ENCODE peak calls at places on chromosomes 13 and 19, in four cellular contexts. One of them, this sample, is unnamed.

GRCh38 chr13:31053098-31053497 is 108.6 kb downstream of the HSPH1 start:
- DNase-seq in small intestine: no peak
- DNase-seq in colonic mucosa: no peak
- DNase-seq in K562: no peak
- DNase-seq in this sample: no peak

GRCh38 chr13:61423879-61424278 is 8.2 kb upstream of the PCDH20 start:
- DNase-seq in colonic mucosa: no peak
- DNase-seq in small intestine: no peak
- DNase-seq in K562: no peak
- DNase-seq in this sample: no peak

GRCh38 chr19:39406656-39407393 is at the start of gene ZFP36:
- DNase-seq in colonic mucosa: peak; percentile 95
- DNase-seq in small intestine: peak; percentile 86
- DNase-seq in K562: peak; percentile 89
- DNase-seq in this sample: peak; percentile 96

GRCh38 chr13:32009362-32009761 is 22.2 kb upstream of the FRY start:
- DNase-seq in K562: no peak
- DNase-seq in colonic mucosa: no peak
- DNase-seq in small intestine: no peak
- DNase-seq in this sample: no peak

GRCh38 chr13:95643471-95643813 is 1.1 kb downstream of the DZIP1 start:
- DNase-seq in K562: no peak
- DNase-seq in small intestine: no peak
- DNase-seq in colonic mucosa: no peak
- DNase-seq in this sample: no peak

GRCh38 chr13:90545070-90545840 is 802.2 kb upstream of the MIR17HG start:
- DNase-seq in colonic mucosa: no peak
- DNase-seq in small intestine: peak; percentile 5
- DNase-seq in K562: no peak
- DNase-seq in this sample: no peak

GRCh38 chr13:33676700-33677048 is 141.3 kb upstream of the RFC3 start:
- DNase-seq in small intestine: peak; percentile 84
- DNase-seq in K562: no peak
- DNase-seq in colonic mucosa: peak; percentile 70
- DNase-seq in this sample: no peak

GRCh38 chr19:37519890-37520289 is 13.2 kb downstream of the ZNF793 start:
- DNase-seq in K562: no peak
- DNase-seq in colonic mucosa: no peak
- DNase-seq in small intestine: no peak
- DNase-seq in this sample: no peak

GRCh38 chr13:81874681-81875661 is 1534.0 kb upstream of the SPRY2 start:
- DNase-seq in small intestine: peak; percentile 2
- DNase-seq in K562: no peak
- DNase-seq in colonic mucosa: no peak
- DNase-seq in this sample: peak; percentile 36

GRCh38 chr13:110017379-110017778 is 231.0 kb upstream of the IRS2 start:
- DNase-seq in colonic mucosa: no peak
- DNase-seq in K562: no peak
- DNase-seq in small intestine: no peak
- DNase-seq in this sample: peak; percentile 26

GRCh38 chr19:38650180-38650775 is 2.8 kb downstream of the ACTN4 start:
- DNase-seq in colonic mucosa: peak; percentile 69
- DNase-seq in K562: no peak
- DNase-seq in small intestine: peak; percentile 83
- DNase-seq in this sample: peak; percentile 41

GRCh38 chr13:50127017-50127725 is 111.9 kb downstream of the KCNRG start:
- DNase-seq in colonic mucosa: peak; percentile 52
- DNase-seq in small intestine: peak; percentile 72
- DNase-seq in K562: no peak
- DNase-seq in this sample: peak; percentile 76

GRCh38 chr19:29687897-29688728 is 22.9 kb downstream of the PLEKHF1 start:
- DNase-seq in K562: peak; percentile 40
- DNase-seq in small intestine: no peak
- DNase-seq in colonic mucosa: no peak
- DNase-seq in this sample: no peak

GRCh38 chr19:54461201-54462071 is 2.1 kb downstream of the LENG9 start:
- DNase-seq in colonic mucosa: peak; percentile 32
- DNase-seq in small intestine: peak; percentile 15
- DNase-seq in K562: no peak
- DNase-seq in this sample: peak; percentile 34

GRCh38 chr19:33124207-33125098 is 7.5 kb upstream of the WDR88 start:
- DNase-seq in colonic mucosa: no peak
- DNase-seq in K562: peak; percentile 84
- DNase-seq in small intestine: no peak
- DNase-seq in this sample: no peak

GRCh38 chr19:5017235-5017634 is 48.3 kb downstream of the KDM4B start:
- DNase-seq in small intestine: no peak
- DNase-seq in K562: no peak
- DNase-seq in colonic mucosa: no peak
- DNase-seq in this sample: no peak

GRCh38 chr19:35363711-35364425 is 5.6 kb downstream of the FFAR3 start:
- DNase-seq in small intestine: no peak
- DNase-seq in K562: no peak
- DNase-seq in colonic mucosa: no peak
- DNase-seq in this sample: peak; percentile 36

GRCh38 chr13:80022146-80022545 is 318.8 kb downstream of the SPRY2 start:
- DNase-seq in K562: no peak
- DNase-seq in small intestine: no peak
- DNase-seq in colonic mucosa: no peak
- DNase-seq in this sample: no peak

GRCh38 chr19:1070931-1071791 is 4.2 kb downstream of the ARHGAP45 start:
- DNase-seq in colonic mucosa: no peak
- DNase-seq in small intestine: no peak
- DNase-seq in K562: no peak
- DNase-seq in this sample: peak; percentile 95

GRCh38 chr19:29467824-29468401 is 57.9 kb upstream of the VSTM2B start:
- DNase-seq in K562: peak; percentile 44
- DNase-seq in colonic mucosa: no peak
- DNase-seq in small intestine: peak; percentile 1
- DNase-seq in this sample: peak; percentile 47

GRCh38 chr19:46759817-46760333 is 13.6 kb upstream of the STRN4 start:
- DNase-seq in K562: no peak
- DNase-seq in small intestine: no peak
- DNase-seq in colonic mucosa: no peak
- DNase-seq in this sample: peak; percentile 46

GRCh38 chr19:54390942-54391577 is 24.2 kb upstream of the TTYH1 start:
- DNase-seq in small intestine: peak; percentile 56
- DNase-seq in colonic mucosa: peak; percentile 51
- DNase-seq in K562: peak; percentile 41
- DNase-seq in this sample: peak; percentile 82

GRCh38 chr13:86932935-86933334 is 738.2 kb upstream of the SLITRK5 start:
- DNase-seq in small intestine: no peak
- DNase-seq in K562: no peak
- DNase-seq in colonic mucosa: no peak
- DNase-seq in this sample: peak; percentile 20

GRCh38 chr19:37309834-37310575 is 60.9 kb upstream of the ZNF527 start:
- DNase-seq in small intestine: peak; percentile 10
- DNase-seq in K562: no peak
- DNase-seq in colonic mucosa: no peak
- DNase-seq in this sample: peak; percentile 40

GRCh38 chr19:51903192-51903591 is 1.6 kb downstream of the ZNF649 start:
- DNase-seq in colonic mucosa: no peak
- DNase-seq in small intestine: no peak
- DNase-seq in K562: no peak
- DNase-seq in this sample: peak; percentile 18
- H3K4me3 ChIP-seq in colonic mucosa: no peak overlapping the region
- H3K4me3 ChIP-seq in small intestine: no peak overlapping the region
- H3K4me3 ChIP-seq in K562: peak overlapping the region; percentile 62
- H3K4me3 ChIP-seq in this sample: peak overlapping the region; percentile 0

DNA sequence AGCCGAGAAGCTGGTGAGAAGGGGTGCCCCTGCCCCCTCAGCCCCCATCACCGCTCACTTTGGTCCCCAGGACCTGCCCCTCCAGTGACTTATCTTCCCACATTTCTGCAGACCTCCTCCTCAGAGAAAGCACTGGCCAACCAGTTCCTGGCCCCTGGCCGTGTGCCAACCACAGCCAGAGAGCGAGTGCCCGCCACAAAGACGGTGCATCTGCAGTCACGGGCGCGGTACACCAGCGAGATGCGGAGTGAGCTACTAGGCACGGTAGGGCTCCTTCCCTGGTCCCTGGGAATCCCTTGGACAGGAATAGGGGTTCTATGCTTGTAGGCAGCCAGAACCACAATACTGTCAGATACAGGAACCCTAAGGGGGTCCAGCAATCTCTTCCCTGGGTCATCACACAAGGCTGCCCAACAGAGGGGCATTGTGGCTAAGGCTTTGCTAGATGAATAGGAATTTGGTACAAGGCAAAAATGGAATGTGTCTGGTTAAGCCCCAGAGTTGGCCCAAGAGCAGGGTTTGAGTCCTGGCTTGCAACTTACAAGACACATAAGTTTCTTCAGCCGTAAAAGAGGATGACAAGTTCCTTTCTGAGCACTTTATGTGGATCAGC is 1.0 kb downstream of the USE1 start:
- DNase-seq in K562: no peak
- DNase-seq in colonic mucosa: no peak
- DNase-seq in small intestine: no peak
- DNase-seq in this sample: peak; percentile 28
- H3K4me3 ChIP-seq in K562: peak overlapping the region; percentile 68
- H3K4me3 ChIP-seq in colonic mucosa: peak overlapping the region; percentile 51
- H3K4me3 ChIP-seq in small intestine: no peak overlapping the region
- H3K4me3 ChIP-seq in this sample: peak overlapping the region; percentile 62

GRCh38 chr13:46654956-46655726 is 102.2 kb downstream of the LRCH1 start:
- DNase-seq in small intestine: peak; percentile 60
- DNase-seq in colonic mucosa: no peak
- DNase-seq in K562: no peak
- DNase-seq in this sample: no peak

GRCh38 chr13:46659413-46660065 is 106.6 kb downstream of the LRCH1 start:
- DNase-seq in K562: no peak
- DNase-seq in colonic mucosa: peak; percentile 61
- DNase-seq in small intestine: peak; percentile 90
- DNase-seq in this sample: no peak

GRCh38 chr13:46655727-46656180 is 102.8 kb downstream of the LRCH1 start:
- DNase-seq in colonic mucosa: peak; percentile 38
- DNase-seq in K562: no peak
- DNase-seq in small intestine: no peak
- DNase-seq in this sample: no peak

GRCh38 chr13:46660408-46660807 is 107.4 kb downstream of the LRCH1 start:
- DNase-seq in K562: no peak
- DNase-seq in colonic mucosa: no peak
- DNase-seq in small intestine: no peak
- DNase-seq in this sample: no peak

DNA sequence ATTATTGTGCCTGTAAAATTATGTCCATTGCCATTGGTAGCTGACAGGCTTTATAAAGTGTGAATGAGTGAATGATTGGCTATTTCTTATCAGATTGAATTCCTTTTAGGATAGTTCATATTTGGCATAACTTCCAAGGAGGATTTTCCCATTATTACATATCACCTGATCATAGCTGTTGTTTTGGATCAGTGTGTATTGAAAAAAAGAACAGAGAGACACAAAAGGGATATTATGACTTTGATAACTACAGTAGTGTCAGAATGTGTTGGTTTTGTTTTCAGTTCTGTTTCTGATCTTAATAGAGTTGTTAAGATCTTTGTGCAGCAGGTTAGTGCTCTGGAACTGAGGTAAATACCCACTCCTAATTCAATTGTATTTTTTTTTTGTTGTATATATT is 103.8 kb downstream of the LRCH1 start:
- DNase-seq in colonic mucosa: no peak
- DNase-seq in K562: no peak
- DNase-seq in small intestine: no peak
- DNase-seq in this sample: no peak
- H3K4me3 ChIP-seq in colonic mucosa: no peak overlapping the region
- H3K4me3 ChIP-seq in K562: no peak overlapping the region
- H3K4me3 ChIP-seq in small intestine: no peak overlapping the region
- H3K4me3 ChIP-seq in this sample: no peak overlapping the region

DNA sequence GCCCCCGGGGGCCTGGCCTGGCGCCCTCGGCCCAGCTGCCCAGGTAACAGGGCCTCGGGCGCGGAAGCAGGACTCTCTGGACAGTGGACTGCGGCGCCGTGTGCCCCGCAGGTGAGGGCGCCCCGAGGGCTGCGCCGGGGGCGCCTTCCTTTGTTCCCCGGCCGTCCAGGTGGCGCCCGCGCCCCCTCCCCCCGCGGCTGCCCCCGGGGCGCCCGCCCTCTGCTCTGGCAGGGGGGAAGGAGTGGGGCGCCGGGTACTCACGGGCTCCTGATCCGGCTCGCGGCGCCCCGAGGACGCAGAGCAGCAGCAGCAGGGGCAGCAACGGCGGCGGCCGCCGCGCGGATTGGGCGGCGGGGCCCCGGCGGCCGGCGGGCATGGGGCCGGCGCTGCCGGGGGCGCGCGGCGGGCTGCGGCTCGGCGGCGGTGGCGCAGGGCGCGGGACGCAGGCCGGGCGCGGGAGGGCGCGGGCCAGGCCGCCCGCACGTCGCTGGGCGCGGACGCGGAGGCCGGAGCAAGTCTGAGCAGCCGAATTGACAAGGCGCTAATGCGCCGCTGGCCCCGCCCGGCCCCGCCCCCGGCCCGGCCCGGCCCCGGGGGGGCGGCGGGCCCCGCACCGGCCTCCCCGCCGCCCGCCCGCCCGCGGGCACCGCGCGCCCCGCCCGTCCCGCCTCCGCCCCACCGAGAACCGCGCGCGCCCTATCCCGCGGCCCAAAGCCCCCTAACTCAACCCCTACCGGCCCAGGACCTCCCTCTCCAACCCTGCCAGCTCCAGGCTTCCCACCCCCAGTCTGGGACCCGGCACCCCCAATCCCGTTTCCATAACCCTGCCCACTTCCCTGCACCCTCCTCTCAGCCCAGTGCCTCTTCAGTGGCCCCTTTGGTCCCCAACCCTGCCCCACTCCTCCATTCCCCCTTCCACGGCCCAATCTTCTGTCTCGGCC is at the start of gene CRLF1:
- DNase-seq in K562: peak; percentile 44
- DNase-seq in colonic mucosa: no peak
- DNase-seq in small intestine: no peak
- DNase-seq in this sample: peak; percentile 85
- H3K4me3 ChIP-seq in K562: no peak within 1 kb of the TSS
- H3K4me3 ChIP-seq in colonic mucosa: no peak within 1 kb of the TSS
- H3K4me3 ChIP-seq in small intestine: peak within 1 kb of the TSS; percentile 33
- H3K4me3 ChIP-seq in this sample: peak within 1 kb of the TSS; percentile 38

GRCh38 chr19:10478903-10479384 is 24.2 kb downstream of the KEAP1 start:
- DNase-seq in K562: peak; percentile 94
- DNase-seq in small intestine: peak; percentile 81
- DNase-seq in colonic mucosa: peak; percentile 87
- DNase-seq in this sample: peak; percentile 97
- H3K4me3 ChIP-seq in K562: no peak overlapping the region
- H3K4me3 ChIP-seq in small intestine: no peak overlapping the region
- H3K4me3 ChIP-seq in colonic mucosa: peak overlapping the region; percentile 26
- H3K4me3 ChIP-seq in this sample: peak overlapping the region; percentile 19

GRCh38 chr19:2487780-2488330 is 11.9 kb downstream of the GADD45B start:
- DNase-seq in colonic mucosa: no peak
- DNase-seq in small intestine: no peak
- DNase-seq in K562: no peak
- DNase-seq in this sample: peak; percentile 76
- H3K4me3 ChIP-seq in colonic mucosa: peak overlapping the region; percentile 39
- H3K4me3 ChIP-seq in small intestine: no peak overlapping the region
- H3K4me3 ChIP-seq in K562: no peak overlapping the region
- H3K4me3 ChIP-seq in this sample: no peak overlapping the region

This sample was measured in H7.